ENCODE peak calls at places on chromosomes 11 and 22, in ten cellular contexts. A, D, M, I, P, R, O, N, W and X are unnamed samples.

GRCh38 chr11:47850337-47850736 is 2.2 kb upstream of the NUP160 start:
- DNase-seq in A (no peak), D (no peak), M (no peak), I (no peak), P (no peak), R (no peak), O (no peak), N (no peak), W (no peak), X (no peak)

GRCh38 chr22:31496735-31497146 is 405 bp downstream of the SFI1 start:
- DNase-seq in A (peak; percentile 64), D (no peak), M (no peak), I (peak; percentile 53), P (no peak), R (peak; percentile 6), O (no peak), N (peak; percentile 63), W (peak; percentile 30), X (peak; percentile 69)

GRCh38 chr11:13939952-13940610 is 22.4 kb upstream of the SPON1 start:
- DNase-seq in A (no peak), D (no peak), M (no peak), I (no peak), P (no peak), R (no peak), O (no peak), N (no peak), W (no peak), X (no peak)

GRCh38 chr11:72238040-72238450 is 5.9 kb downstream of the PHOX2A start:
- DNase-seq in A (peak; percentile 68), D (no peak), M (peak; percentile 97), I (peak; percentile 66), P (no peak), R (peak; percentile 74), O (no peak), N (peak; percentile 73), W (peak; percentile 36), X (peak; percentile 51)

GRCh38 chr11:114049050-114049449 is 10.5 kb upstream of the ZBTB16 start:
- DNase-seq in A (no peak), D (no peak), M (no peak), I (no peak), P (no peak), R (no peak), O (no peak), N (peak; percentile 6), W (no peak), X (no peak)

GRCh38 chr11:72773291-72773690 is 20.6 kb downstream of the STARD10 start:
- DNase-seq in A (no peak), D (no peak), M (no peak), I (no peak), P (peak; percentile 79), R (peak; percentile 81), O (no peak), N (no peak), W (peak; percentile 42), X (peak; percentile 78)

GRCh38 chr22:36224245-36224644 is 15.1 kb downstream of the APOL2 start:
- DNase-seq in A (no peak), D (no peak), M (no peak), I (no peak), P (no peak), R (no peak), O (no peak), N (no peak), W (no peak), X (no peak)

GRCh38 chr22:24170189-24170588 is 11.1 kb upstream of the SUSD2 start:
- DNase-seq in A (no peak), D (no peak), M (no peak), I (no peak), P (no peak), R (no peak), O (no peak), N (no peak), W (no peak), X (no peak)

GRCh38 chr11:12802418-12803085 is 128.3 kb downstream of the TEAD1 start:
- DNase-seq in A (peak; percentile 5), D (no peak), M (no peak), I (peak; percentile 18), P (peak; percentile 61), R (peak; percentile 84), O (no peak), N (peak; percentile 79), W (no peak), X (peak; percentile 76)

GRCh38 chr11:132228756-132229325 is 858.4 kb downstream of the NTM start:
- DNase-seq in A (no peak), D (no peak), M (no peak), I (no peak), P (no peak), R (no peak), O (no peak), N (no peak), W (no peak), X (no peak)

GRCh38 chr11:120400564-120401364 is 64.6 kb downstream of the ARHGEF12 start:
- DNase-seq in A (no peak), D (no peak), M (no peak), I (no peak), P (peak; percentile 84), R (peak; percentile 97), O (no peak), N (no peak), W (no peak), X (no peak)

GRCh38 chr11:66144000-66144678 is 74.1 kb downstream of the PACS1 start:
- DNase-seq in A (no peak), D (no peak), M (no peak), I (no peak), P (no peak), R (no peak), O (no peak), N (no peak), W (no peak), X (no peak)

GRCh38 chr11:86594746-86595145 is 77.7 kb downstream of the ME3 start:
- DNase-seq in A (no peak), D (no peak), M (no peak), I (no peak), P (no peak), R (no peak), O (no peak), N (no peak), W (no peak), X (no peak)

GRCh38 chr11:72308226-72309073 is 64.5 kb upstream of the PHOX2A start:
- DNase-seq in A (no peak), D (no peak), M (no peak), I (no peak), P (peak; percentile 95), R (peak; percentile 89), O (no peak), N (no peak), W (peak; percentile 49), X (no peak)